ENCODE peak calls at places on chromosomes 3 and 15, in four cellular contexts. One of them, this sample, is unnamed.

GRCh38 chr3:98903705-98904481 is 2.4 kb upstream of the DCBLD2 start:
- DNase-seq in H1: no peak
- DNase-seq in GM12878: no peak
- DNase-seq in K562: no peak
- DNase-seq in this sample: no peak

GRCh38 chr3:169508426-169508825 is 155.1 kb downstream of the MECOM start:
- DNase-seq in H1: no peak
- DNase-seq in GM12878: no peak
- DNase-seq in K562: no peak
- DNase-seq in this sample: no peak

GRCh38 chr15:60548101-60548500 is 69.2 kb upstream of the ICE2 start:
- DNase-seq in H1: no peak
- DNase-seq in GM12878: peak
- DNase-seq in K562: no peak
- DNase-seq in this sample: no peak

GRCh38 chr15:47963265-47963664 is 157.5 kb upstream of the SLC24A5 start:
- DNase-seq in H1: no peak
- DNase-seq in GM12878: no peak
- DNase-seq in K562: no peak
- DNase-seq in this sample: no peak

GRCh38 chr15:70203981-70204560 is 106.4 kb upstream of the TLE3 start:
- DNase-seq in H1: no peak
- DNase-seq in GM12878: no peak
- DNase-seq in K562: no peak
- DNase-seq in this sample: no peak

GRCh38 chr3:126550488-126551051 is 8.2 kb downstream of the C3orf22 start:
- DNase-seq in H1: peak
- DNase-seq in GM12878: no peak
- DNase-seq in K562: no peak
- DNase-seq in this sample: no peak

GRCh38 chr3:12758025-12758830 is 831 bp downstream of the TMEM40 start:
- DNase-seq in H1: no peak
- DNase-seq in GM12878: no peak
- DNase-seq in K562: no peak
- DNase-seq in this sample: no peak

GRCh38 chr3:155745795-155746550 is 1.1 kb upstream of the PLCH1 start:
- DNase-seq in H1: peak
- DNase-seq in GM12878: no peak
- DNase-seq in K562: peak
- DNase-seq in this sample: peak

GRCh38 chr15:93467327-93467726 is 378.3 kb upstream of the RGMA start:
- DNase-seq in H1: no peak
- DNase-seq in GM12878: no peak
- DNase-seq in K562: no peak
- DNase-seq in this sample: no peak

GRCh38 chr3:71785594-71786472 is 885 bp upstream of the PROK2 start:
- DNase-seq in H1: no peak
- DNase-seq in GM12878: no peak
- DNase-seq in K562: no peak
- DNase-seq in this sample: no peak

GRCh38 chr15:29533667-29534066 is 264.0 kb upstream of the NSMCE3 start:
- DNase-seq in H1: no peak
- DNase-seq in GM12878: no peak
- DNase-seq in K562: no peak
- DNase-seq in this sample: no peak

GRCh38 chr3:114108137-114108536 is 51.6 kb downstream of the QTRT2 start:
- DNase-seq in H1: no peak
- DNase-seq in GM12878: no peak
- DNase-seq in K562: no peak
- DNase-seq in this sample: no peak

GRCh38 chr15:52071570-52071969 is 41.0 kb downstream of the BCL2L10 start:
- DNase-seq in H1: no peak
- DNase-seq in GM12878: no peak
- DNase-seq in K562: no peak
- DNase-seq in this sample: no peak

GRCh38 chr3:126501736-126502135 is 15.8 kb downstream of the UROC1 start:
- DNase-seq in H1: no peak
- DNase-seq in GM12878: no peak
- DNase-seq in K562: no peak
- DNase-seq in this sample: no peak

GRCh38 chr3:113773381-113773780 is 26.5 kb downstream of the ATP6V1A start:
- DNase-seq in H1: no peak
- DNase-seq in GM12878: no peak
- DNase-seq in K562: no peak
- DNase-seq in this sample: no peak

GRCh38 chr3:33096103-33096868 is 660 bp downstream of the GLB1 start:
- DNase-seq in H1: peak
- DNase-seq in GM12878: no peak
- DNase-seq in K562: peak
- DNase-seq in this sample: no peak

GRCh38 chr3:112776000-112776399 is 70.7 kb downstream of the CD200R1L start:
- DNase-seq in H1: no peak
- DNase-seq in GM12878: no peak
- DNase-seq in K562: no peak
- DNase-seq in this sample: no peak

GRCh38 chr3:65713016-65713415 is 325.7 kb downstream of the MAGI1 start:
- DNase-seq in H1: no peak
- DNase-seq in GM12878: no peak
- DNase-seq in K562: no peak
- DNase-seq in this sample: no peak

GRCh38 chr3:186732169-186732766 is 15.1 kb downstream of the KNG1 start:
- DNase-seq in H1: no peak
- DNase-seq in GM12878: no peak
- DNase-seq in K562: no peak
- DNase-seq in this sample: no peak

GRCh38 chr3:152474585-152474984 is 205.9 kb downstream of the MBNL1 start:
- DNase-seq in H1: no peak
- DNase-seq in GM12878: peak
- DNase-seq in K562: no peak
- DNase-seq in this sample: peak

GRCh38 chr15:52730163-52730562 is 51.0 kb upstream of the ATOSA start:
- DNase-seq in H1: no peak
- DNase-seq in GM12878: peak
- DNase-seq in K562: no peak
- DNase-seq in this sample: no peak

GRCh38 chr15:80183291-80183690 is 30.5 kb downstream of the FAH start:
- DNase-seq in H1: no peak
- DNase-seq in GM12878: no peak
- DNase-seq in K562: no peak
- DNase-seq in this sample: no peak

GRCh38 chr3:151319613-151320012 is 3.0 kb upstream of the GPR87 start:
- DNase-seq in H1: no peak
- DNase-seq in GM12878: no peak
- DNase-seq in K562: no peak
- DNase-seq in this sample: no peak

DNA sequence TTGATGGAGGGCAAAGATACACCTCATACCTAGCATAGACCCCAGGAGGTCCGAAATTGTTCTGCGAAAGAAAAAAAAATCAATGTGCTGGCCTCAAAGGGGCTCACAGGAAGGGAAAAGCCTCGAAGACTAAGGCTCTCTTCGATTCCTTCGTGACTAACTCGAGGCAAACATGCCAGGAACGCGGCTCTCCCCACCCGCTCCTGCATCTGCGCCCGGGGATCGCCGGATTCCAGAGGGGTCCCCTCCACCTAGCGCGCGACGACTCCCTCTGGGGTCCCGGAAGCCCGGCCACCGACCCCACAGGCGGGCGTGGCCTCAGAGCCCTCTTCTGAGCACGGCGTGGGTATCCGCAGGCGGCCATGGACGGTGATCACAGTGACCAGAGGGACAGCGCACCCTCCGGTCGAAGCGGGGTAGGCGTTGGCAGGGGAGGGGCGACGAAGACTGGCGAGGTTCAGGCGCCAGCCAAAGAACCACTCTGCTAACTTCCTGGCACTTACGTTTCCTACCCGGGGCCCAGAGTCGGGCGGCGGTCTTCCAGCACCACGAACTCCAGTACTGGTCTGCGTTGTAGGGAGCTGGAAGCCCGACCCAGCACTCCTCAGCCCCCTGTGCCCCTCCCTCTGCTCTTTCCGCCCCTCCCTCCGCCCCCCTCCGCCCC is 517 bp upstream of the EIF3J start:
- DNase-seq in H1: peak
- DNase-seq in GM12878: no peak
- DNase-seq in K562: peak
- DNase-seq in this sample: peak
- TF ChIP-seq EGR1 in H1: no peak
- TF ChIP-seq EGR1 in GM12878: no peak
- TF ChIP-seq EGR1 in K562: no peak
- TF ChIP-seq EGR1 in this sample: no peak

DNA sequence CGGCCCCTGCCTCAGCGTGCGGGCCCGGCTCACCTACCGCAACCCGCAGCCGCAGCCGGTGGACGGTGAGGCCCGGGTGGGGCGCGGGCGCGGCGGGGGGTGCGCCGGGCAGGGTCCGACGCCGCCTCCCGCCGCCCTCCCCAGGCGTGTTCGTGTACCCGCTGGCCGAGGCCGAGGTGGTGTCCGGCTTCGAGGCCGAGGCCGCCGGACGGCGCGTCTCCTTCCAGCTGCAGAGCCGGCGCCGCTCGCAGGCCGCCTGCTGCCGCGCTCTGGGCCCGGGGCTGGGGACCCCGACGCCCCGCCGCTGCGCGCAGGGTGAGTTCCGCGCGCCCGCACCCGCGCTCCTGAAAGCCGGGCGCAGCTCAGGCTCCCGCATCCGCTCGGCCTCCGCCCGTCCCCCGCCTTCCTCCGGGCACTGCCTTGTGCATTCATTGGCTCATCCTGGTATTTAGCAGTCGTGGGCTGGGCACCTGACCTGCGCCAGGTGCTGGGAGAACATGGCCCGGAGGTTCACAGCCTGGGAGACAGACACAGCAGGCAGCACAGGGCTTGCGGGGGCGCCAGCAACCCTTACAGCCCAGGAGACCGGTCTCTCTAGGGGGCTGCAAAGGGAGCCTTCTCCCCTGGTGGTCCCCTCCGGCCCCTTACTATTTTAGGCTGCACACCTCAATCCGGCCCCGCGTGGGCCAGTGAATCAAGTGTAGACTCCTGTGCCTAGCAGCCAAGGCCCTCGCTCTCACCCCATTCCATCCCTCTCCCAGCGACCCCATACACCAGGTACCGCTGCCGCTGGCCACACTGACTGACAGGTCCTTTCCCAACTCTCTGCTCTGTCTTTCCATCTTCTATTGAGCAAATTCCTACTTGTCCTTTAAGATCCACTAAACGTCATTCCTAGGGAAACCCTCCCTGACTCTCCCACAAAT is 1.5 kb downstream of the VWA5B2 start:
- DNase-seq in H1: peak
- DNase-seq in GM12878: no peak
- DNase-seq in K562: no peak
- DNase-seq in this sample: no peak
- TF ChIP-seq CEBPB in H1: no peak
- TF ChIP-seq CEBPB in GM12878: no peak
- TF ChIP-seq CEBPB in K562: no peak
- TF ChIP-seq CEBPB in this sample: no peak

GRCh38 chr3:129605593-129606521 is 619 bp downstream of the PLXND1 start:
- DNase-seq in H1: peak
- DNase-seq in GM12878: no peak
- DNase-seq in K562: no peak
- DNase-seq in this sample: no peak
- TF ChIP-seq EZH2 in H1: peak
- TF ChIP-seq EZH2 in GM12878: no peak
- TF ChIP-seq EZH2 in K562: no peak
- TF ChIP-seq EZH2 in this sample: no peak

GRCh38 chr3:180278583-180279188 is 241.9 kb upstream of the PEX5L start:
- DNase-seq in H1: no peak
- DNase-seq in GM12878: peak
- DNase-seq in K562: no peak
- DNase-seq in this sample: no peak
- TF ChIP-seq EGR1 in H1: no peak
- TF ChIP-seq EGR1 in GM12878: no peak
- TF ChIP-seq EGR1 in K562: no peak
- TF ChIP-seq EGR1 in this sample: no peak

GRCh38 chr3:49903451-49904424 is at the start of gene MST1R:
- DNase-seq in H1: peak
- DNase-seq in GM12878: peak
- DNase-seq in K562: peak
- DNase-seq in this sample: peak
- TF ChIP-seq CEBPB in H1: no peak
- TF ChIP-seq CEBPB in GM12878: no peak
- TF ChIP-seq CEBPB in K562: no peak
- TF ChIP-seq CEBPB in this sample: no peak

DNA sequence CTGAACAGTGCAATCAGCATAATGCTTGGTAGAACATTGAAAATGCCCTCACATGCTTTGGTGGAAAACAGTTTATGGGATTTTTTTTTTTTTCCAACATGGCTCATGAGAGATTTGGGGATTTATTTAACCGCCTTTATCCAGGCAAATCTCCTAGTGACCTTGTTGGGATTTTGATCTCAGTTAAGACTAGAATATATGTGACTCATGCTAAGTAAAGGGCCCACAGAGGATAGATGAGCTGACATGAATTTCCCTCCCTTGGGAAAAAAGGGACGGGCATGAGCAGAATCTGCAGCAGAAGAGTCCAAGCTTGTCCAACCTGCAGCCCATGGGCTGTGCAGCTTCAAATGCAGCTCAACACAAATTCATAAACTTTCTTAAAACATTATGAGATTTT is 18.6 kb downstream of the LRTM1 start:
- DNase-seq in H1: no peak
- DNase-seq in GM12878: no peak
- DNase-seq in K562: no peak
- DNase-seq in this sample: no peak
- TF ChIP-seq EZH2 in H1: no peak
- TF ChIP-seq EZH2 in GM12878: no peak
- TF ChIP-seq EZH2 in K562: no peak
- TF ChIP-seq EZH2 in this sample: no peak

GRCh38 chr15:24819680-24820079 is 135.1 kb upstream of the SNRPN start:
- DNase-seq in H1: no peak
- DNase-seq in GM12878: no peak
- DNase-seq in K562: no peak
- DNase-seq in this sample: no peak
- TF ChIP-seq EGR1 in H1: no peak
- TF ChIP-seq EGR1 in GM12878: no peak
- TF ChIP-seq EGR1 in K562: no peak
- TF ChIP-seq EGR1 in this sample: no peak

This sample was measured in HCT116.